ENCODE peak calls at places on chromosomes 5 and 9, in eight cellular contexts. One of them, this sample, is unnamed.

GRCh38 chr5:2756764-2757163 is 5.3 kb upstream of the IRX2 start:
- DNase-seq in ovary: no peak
- DNase-seq in activated CD4-positive, alpha-beta T cell treated with anti-CD3 and anti-CD28 coated beads, Interleukin-2, amount 50 U/mL, for 1 hour: no peak
- DNase-seq in midbrain: peak
- DNase-seq in NCI-H1092 treated with DMSO at 0.1 percent for 48 hours: peak
- DNase-seq in NCI-H2171 treated with DMSO at 0.1 percent for 48 hours: no peak
- DNase-seq in effector CD8-positive, alpha-beta T cell: no peak
- DNase-seq in MM.1S: no peak
- DNase-seq in this sample: no peak

GRCh38 chr5:56168066-56168478 is 65.1 kb downstream of the ANKRD55 start:
- DNase-seq in NCI-H1092 treated with DMSO at 0.1 percent for 48 hours: no peak
- DNase-seq in NCI-H2171 treated with DMSO at 0.1 percent for 48 hours: no peak
- DNase-seq in ovary: no peak
- DNase-seq in activated CD4-positive, alpha-beta T cell treated with anti-CD3 and anti-CD28 coated beads, Interleukin-2, amount 50 U/mL, for 1 hour: no peak
- DNase-seq in effector CD8-positive, alpha-beta T cell: no peak
- DNase-seq in midbrain: no peak
- DNase-seq in MM.1S: peak
- DNase-seq in this sample: no peak

GRCh38 chr5:39570418-39571027 is 145.7 kb upstream of the DAB2 start:
- DNase-seq in NCI-H1092 treated with DMSO at 0.1 percent for 48 hours: no peak
- DNase-seq in NCI-H2171 treated with DMSO at 0.1 percent for 48 hours: peak
- DNase-seq in ovary: no peak
- DNase-seq in midbrain: peak
- DNase-seq in activated CD4-positive, alpha-beta T cell treated with anti-CD3 and anti-CD28 coated beads, Interleukin-2, amount 50 U/mL, for 1 hour: no peak
- DNase-seq in MM.1S: peak
- DNase-seq in effector CD8-positive, alpha-beta T cell: no peak
- DNase-seq in this sample: peak

GRCh38 chr5:96716007-96716406 is 53.8 kb downstream of the CAST start:
- DNase-seq in ovary: no peak
- DNase-seq in NCI-H1092 treated with DMSO at 0.1 percent for 48 hours: no peak
- DNase-seq in midbrain: no peak
- DNase-seq in MM.1S: no peak
- DNase-seq in effector CD8-positive, alpha-beta T cell: no peak
- DNase-seq in activated CD4-positive, alpha-beta T cell treated with anti-CD3 and anti-CD28 coated beads, Interleukin-2, amount 50 U/mL, for 1 hour: no peak
- DNase-seq in NCI-H2171 treated with DMSO at 0.1 percent for 48 hours: no peak
- DNase-seq in this sample: peak

GRCh38 chr9:92620870-92621269 is 49.1 kb downstream of the IPPK start:
- DNase-seq in NCI-H1092 treated with DMSO at 0.1 percent for 48 hours: no peak
- DNase-seq in NCI-H2171 treated with DMSO at 0.1 percent for 48 hours: no peak
- DNase-seq in ovary: no peak
- DNase-seq in midbrain: no peak
- DNase-seq in effector CD8-positive, alpha-beta T cell: no peak
- DNase-seq in MM.1S: no peak
- DNase-seq in activated CD4-positive, alpha-beta T cell treated with anti-CD3 and anti-CD28 coated beads, Interleukin-2, amount 50 U/mL, for 1 hour: no peak
- DNase-seq in this sample: no peak

GRCh38 chr9:30039712-30040111 is 2344.7 kb upstream of the ACO1 start:
- DNase-seq in midbrain: no peak
- DNase-seq in NCI-H1092 treated with DMSO at 0.1 percent for 48 hours: peak
- DNase-seq in ovary: no peak
- DNase-seq in activated CD4-positive, alpha-beta T cell treated with anti-CD3 and anti-CD28 coated beads, Interleukin-2, amount 50 U/mL, for 1 hour: no peak
- DNase-seq in MM.1S: no peak
- DNase-seq in effector CD8-positive, alpha-beta T cell: no peak
- DNase-seq in NCI-H2171 treated with DMSO at 0.1 percent for 48 hours: peak
- DNase-seq in this sample: no peak

GRCh38 chr9:131734165-131734610 is 5.7 kb downstream of the RAPGEF1 start:
- DNase-seq in midbrain: no peak
- DNase-seq in effector CD8-positive, alpha-beta T cell: peak
- DNase-seq in activated CD4-positive, alpha-beta T cell treated with anti-CD3 and anti-CD28 coated beads, Interleukin-2, amount 50 U/mL, for 1 hour: peak
- DNase-seq in ovary: no peak
- DNase-seq in NCI-H2171 treated with DMSO at 0.1 percent for 48 hours: peak
- DNase-seq in MM.1S: peak
- DNase-seq in NCI-H1092 treated with DMSO at 0.1 percent for 48 hours: no peak
- DNase-seq in this sample: peak

GRCh38 chr5:160792281-160792680 is 59.7 kb downstream of the ATP10B start:
- DNase-seq in effector CD8-positive, alpha-beta T cell: no peak
- DNase-seq in ovary: no peak
- DNase-seq in NCI-H2171 treated with DMSO at 0.1 percent for 48 hours: no peak
- DNase-seq in NCI-H1092 treated with DMSO at 0.1 percent for 48 hours: no peak
- DNase-seq in midbrain: no peak
- DNase-seq in activated CD4-positive, alpha-beta T cell treated with anti-CD3 and anti-CD28 coated beads, Interleukin-2, amount 50 U/mL, for 1 hour: no peak
- DNase-seq in MM.1S: no peak
- DNase-seq in this sample: no peak

GRCh38 chr9:113516840-113517577 is 53.5 kb downstream of the RGS3 start:
- DNase-seq in ovary: no peak
- DNase-seq in NCI-H1092 treated with DMSO at 0.1 percent for 48 hours: no peak
- DNase-seq in effector CD8-positive, alpha-beta T cell: peak
- DNase-seq in MM.1S: peak
- DNase-seq in midbrain: no peak
- DNase-seq in NCI-H2171 treated with DMSO at 0.1 percent for 48 hours: no peak
- DNase-seq in activated CD4-positive, alpha-beta T cell treated with anti-CD3 and anti-CD28 coated beads, Interleukin-2, amount 50 U/mL, for 1 hour: peak
- DNase-seq in this sample: peak

GRCh38 chr9:137666950-137667670 is 48.3 kb downstream of the EHMT1 start:
- DNase-seq in effector CD8-positive, alpha-beta T cell: no peak
- DNase-seq in NCI-H2171 treated with DMSO at 0.1 percent for 48 hours: no peak
- DNase-seq in NCI-H1092 treated with DMSO at 0.1 percent for 48 hours: peak
- DNase-seq in activated CD4-positive, alpha-beta T cell treated with anti-CD3 and anti-CD28 coated beads, Interleukin-2, amount 50 U/mL, for 1 hour: no peak
- DNase-seq in MM.1S: peak
- DNase-seq in midbrain: peak
- DNase-seq in ovary: no peak
- DNase-seq in this sample: no peak

GRCh38 chr5:109563692-109564091 is 126.0 kb upstream of the MAN2A1 start:
- DNase-seq in NCI-H1092 treated with DMSO at 0.1 percent for 48 hours: no peak
- DNase-seq in NCI-H2171 treated with DMSO at 0.1 percent for 48 hours: no peak
- DNase-seq in MM.1S: no peak
- DNase-seq in midbrain: no peak
- DNase-seq in effector CD8-positive, alpha-beta T cell: no peak
- DNase-seq in ovary: no peak
- DNase-seq in activated CD4-positive, alpha-beta T cell treated with anti-CD3 and anti-CD28 coated beads, Interleukin-2, amount 50 U/mL, for 1 hour: no peak
- DNase-seq in this sample: no peak

GRCh38 chr9:31140316-31140715 is 1244.1 kb upstream of the ACO1 start:
- DNase-seq in NCI-H1092 treated with DMSO at 0.1 percent for 48 hours: peak
- DNase-seq in midbrain: peak
- DNase-seq in NCI-H2171 treated with DMSO at 0.1 percent for 48 hours: peak
- DNase-seq in activated CD4-positive, alpha-beta T cell treated with anti-CD3 and anti-CD28 coated beads, Interleukin-2, amount 50 U/mL, for 1 hour: no peak
- DNase-seq in MM.1S: peak
- DNase-seq in ovary: no peak
- DNase-seq in effector CD8-positive, alpha-beta T cell: no peak
- DNase-seq in this sample: no peak

GRCh38 chr9:97431549-97432143 is 19.8 kb downstream of the TDRD7 start:
- DNase-seq in MM.1S: no peak
- DNase-seq in midbrain: no peak
- DNase-seq in NCI-H2171 treated with DMSO at 0.1 percent for 48 hours: no peak
- DNase-seq in NCI-H1092 treated with DMSO at 0.1 percent for 48 hours: no peak
- DNase-seq in ovary: no peak
- DNase-seq in effector CD8-positive, alpha-beta T cell: no peak
- DNase-seq in activated CD4-positive, alpha-beta T cell treated with anti-CD3 and anti-CD28 coated beads, Interleukin-2, amount 50 U/mL, for 1 hour: no peak
- DNase-seq in this sample: no peak

GRCh38 chr9:128149951-128150593 is 819 bp downstream of the LCN2 start:
- DNase-seq in effector CD8-positive, alpha-beta T cell: no peak
- DNase-seq in midbrain: no peak
- DNase-seq in NCI-H1092 treated with DMSO at 0.1 percent for 48 hours: no peak
- DNase-seq in ovary: no peak
- DNase-seq in MM.1S: no peak
- DNase-seq in activated CD4-positive, alpha-beta T cell treated with anti-CD3 and anti-CD28 coated beads, Interleukin-2, amount 50 U/mL, for 1 hour: no peak
- DNase-seq in NCI-H2171 treated with DMSO at 0.1 percent for 48 hours: no peak
- DNase-seq in this sample: no peak

GRCh38 chr5:77855369-77855768 is 79.2 kb upstream of the TBCA start:
- DNase-seq in midbrain: no peak
- DNase-seq in ovary: no peak
- DNase-seq in NCI-H1092 treated with DMSO at 0.1 percent for 48 hours: no peak
- DNase-seq in effector CD8-positive, alpha-beta T cell: no peak
- DNase-seq in activated CD4-positive, alpha-beta T cell treated with anti-CD3 and anti-CD28 coated beads, Interleukin-2, amount 50 U/mL, for 1 hour: no peak
- DNase-seq in MM.1S: no peak
- DNase-seq in NCI-H2171 treated with DMSO at 0.1 percent for 48 hours: no peak
- DNase-seq in this sample: no peak

GRCh38 chr5:68922172-68922987 is 171.4 kb upstream of the SLC30A5 start:
- DNase-seq in NCI-H2171 treated with DMSO at 0.1 percent for 48 hours: no peak
- DNase-seq in activated CD4-positive, alpha-beta T cell treated with anti-CD3 and anti-CD28 coated beads, Interleukin-2, amount 50 U/mL, for 1 hour: no peak
- DNase-seq in NCI-H1092 treated with DMSO at 0.1 percent for 48 hours: no peak
- DNase-seq in ovary: no peak
- DNase-seq in MM.1S: no peak
- DNase-seq in effector CD8-positive, alpha-beta T cell: no peak
- DNase-seq in midbrain: no peak
- DNase-seq in this sample: no peak

GRCh38 chr5:149421372-149421685 is 42.2 kb upstream of the IL17B start:
- DNase-seq in MM.1S: no peak
- DNase-seq in NCI-H2171 treated with DMSO at 0.1 percent for 48 hours: no peak
- DNase-seq in effector CD8-positive, alpha-beta T cell: no peak
- DNase-seq in ovary: no peak
- DNase-seq in midbrain: no peak
- DNase-seq in activated CD4-positive, alpha-beta T cell treated with anti-CD3 and anti-CD28 coated beads, Interleukin-2, amount 50 U/mL, for 1 hour: no peak
- DNase-seq in NCI-H1092 treated with DMSO at 0.1 percent for 48 hours: no peak
- DNase-seq in this sample: no peak

GRCh38 chr5:130110333-130110732 is 206.1 kb downstream of the CHSY3 start:
- DNase-seq in midbrain: no peak
- DNase-seq in NCI-H2171 treated with DMSO at 0.1 percent for 48 hours: no peak
- DNase-seq in effector CD8-positive, alpha-beta T cell: no peak
- DNase-seq in MM.1S: peak
- DNase-seq in ovary: no peak
- DNase-seq in NCI-H1092 treated with DMSO at 0.1 percent for 48 hours: no peak
- DNase-seq in activated CD4-positive, alpha-beta T cell treated with anti-CD3 and anti-CD28 coated beads, Interleukin-2, amount 50 U/mL, for 1 hour: no peak
- DNase-seq in this sample: no peak

GRCh38 chr5:136089804-136090203 is 42.8 kb upstream of the SMAD5 start:
- DNase-seq in MM.1S: no peak
- DNase-seq in effector CD8-positive, alpha-beta T cell: no peak
- DNase-seq in NCI-H2171 treated with DMSO at 0.1 percent for 48 hours: no peak
- DNase-seq in NCI-H1092 treated with DMSO at 0.1 percent for 48 hours: no peak
- DNase-seq in ovary: peak
- DNase-seq in activated CD4-positive, alpha-beta T cell treated with anti-CD3 and anti-CD28 coated beads, Interleukin-2, amount 50 U/mL, for 1 hour: no peak
- DNase-seq in midbrain: no peak
- DNase-seq in this sample: no peak

GRCh38 chr5:65041296-65042158 is 272.8 kb downstream of the CWC27 start:
- DNase-seq in ovary: no peak
- DNase-seq in NCI-H2171 treated with DMSO at 0.1 percent for 48 hours: no peak
- DNase-seq in midbrain: no peak
- DNase-seq in activated CD4-positive, alpha-beta T cell treated with anti-CD3 and anti-CD28 coated beads, Interleukin-2, amount 50 U/mL, for 1 hour: no peak
- DNase-seq in effector CD8-positive, alpha-beta T cell: no peak
- DNase-seq in NCI-H1092 treated with DMSO at 0.1 percent for 48 hours: no peak
- DNase-seq in MM.1S: no peak
- DNase-seq in this sample: no peak

GRCh38 chr5:145244788-145245187 is 590.4 kb downstream of the PRELID2 start:
- DNase-seq in effector CD8-positive, alpha-beta T cell: no peak
- DNase-seq in NCI-H1092 treated with DMSO at 0.1 percent for 48 hours: no peak
- DNase-seq in ovary: no peak
- DNase-seq in midbrain: no peak
- DNase-seq in activated CD4-positive, alpha-beta T cell treated with anti-CD3 and anti-CD28 coated beads, Interleukin-2, amount 50 U/mL, for 1 hour: no peak
- DNase-seq in MM.1S: no peak
- DNase-seq in NCI-H2171 treated with DMSO at 0.1 percent for 48 hours: no peak
- DNase-seq in this sample: no peak

GRCh38 chr9:88835038-88835466 is 156.2 kb upstream of the S1PR3 start:
- DNase-seq in NCI-H1092 treated with DMSO at 0.1 percent for 48 hours: no peak
- DNase-seq in midbrain: no peak
- DNase-seq in effector CD8-positive, alpha-beta T cell: no peak
- DNase-seq in MM.1S: peak
- DNase-seq in NCI-H2171 treated with DMSO at 0.1 percent for 48 hours: no peak
- DNase-seq in activated CD4-positive, alpha-beta T cell treated with anti-CD3 and anti-CD28 coated beads, Interleukin-2, amount 50 U/mL, for 1 hour: no peak
- DNase-seq in ovary: no peak
- DNase-seq in this sample: peak

GRCh38 chr5:156259618-156260017 is 67.3 kb upstream of the SGCD start:
- DNase-seq in NCI-H1092 treated with DMSO at 0.1 percent for 48 hours: no peak
- DNase-seq in ovary: no peak
- DNase-seq in MM.1S: no peak
- DNase-seq in effector CD8-positive, alpha-beta T cell: no peak
- DNase-seq in NCI-H2171 treated with DMSO at 0.1 percent for 48 hours: peak
- DNase-seq in midbrain: no peak
- DNase-seq in activated CD4-positive, alpha-beta T cell treated with anti-CD3 and anti-CD28 coated beads, Interleukin-2, amount 50 U/mL, for 1 hour: no peak
- DNase-seq in this sample: no peak

GRCh38 chr5:138212828-138213160 is 329 bp downstream of the CDC23 start:
- DNase-seq in midbrain: no peak
- DNase-seq in MM.1S: peak
- DNase-seq in NCI-H1092 treated with DMSO at 0.1 percent for 48 hours: no peak
- DNase-seq in NCI-H2171 treated with DMSO at 0.1 percent for 48 hours: peak
- DNase-seq in ovary: no peak
- DNase-seq in effector CD8-positive, alpha-beta T cell: no peak
- DNase-seq in activated CD4-positive, alpha-beta T cell treated with anti-CD3 and anti-CD28 coated beads, Interleukin-2, amount 50 U/mL, for 1 hour: no peak
- DNase-seq in this sample: no peak

GRCh38 chr9:81529556-81530193 is 159.7 kb downstream of the TLE1 start:
- DNase-seq in NCI-H2171 treated with DMSO at 0.1 percent for 48 hours: no peak
- DNase-seq in midbrain: no peak
- DNase-seq in ovary: no peak
- DNase-seq in MM.1S: no peak
- DNase-seq in activated CD4-positive, alpha-beta T cell treated with anti-CD3 and anti-CD28 coated beads, Interleukin-2, amount 50 U/mL, for 1 hour: no peak
- DNase-seq in effector CD8-positive, alpha-beta T cell: no peak
- DNase-seq in NCI-H1092 treated with DMSO at 0.1 percent for 48 hours: no peak
- DNase-seq in this sample: no peak

GRCh38 chr5:99004960-99005359 is 76.2 kb upstream of the CHD1 start:
- DNase-seq in NCI-H1092 treated with DMSO at 0.1 percent for 48 hours: no peak
- DNase-seq in NCI-H2171 treated with DMSO at 0.1 percent for 48 hours: no peak
- DNase-seq in ovary: no peak
- DNase-seq in effector CD8-positive, alpha-beta T cell: no peak
- DNase-seq in activated CD4-positive, alpha-beta T cell treated with anti-CD3 and anti-CD28 coated beads, Interleukin-2, amount 50 U/mL, for 1 hour: no peak
- DNase-seq in MM.1S: no peak
- DNase-seq in midbrain: no peak
- DNase-seq in this sample: peak

GRCh38 chr9:92035146-92035545 is 80.1 kb downstream of the SPTLC1 start:
- DNase-seq in effector CD8-positive, alpha-beta T cell: no peak
- DNase-seq in activated CD4-positive, alpha-beta T cell treated with anti-CD3 and anti-CD28 coated beads, Interleukin-2, amount 50 U/mL, for 1 hour: no peak
- DNase-seq in midbrain: no peak
- DNase-seq in MM.1S: no peak
- DNase-seq in NCI-H1092 treated with DMSO at 0.1 percent for 48 hours: no peak
- DNase-seq in NCI-H2171 treated with DMSO at 0.1 percent for 48 hours: no peak
- DNase-seq in ovary: no peak
- DNase-seq in this sample: no peak

GRCh38 chr5:98454904-98455303 is 318.6 kb upstream of the RGMB start:
- DNase-seq in effector CD8-positive, alpha-beta T cell: no peak
- DNase-seq in NCI-H2171 treated with DMSO at 0.1 percent for 48 hours: no peak
- DNase-seq in midbrain: no peak
- DNase-seq in MM.1S: no peak
- DNase-seq in NCI-H1092 treated with DMSO at 0.1 percent for 48 hours: peak
- DNase-seq in ovary: no peak
- DNase-seq in activated CD4-positive, alpha-beta T cell treated with anti-CD3 and anti-CD28 coated beads, Interleukin-2, amount 50 U/mL, for 1 hour: no peak
- DNase-seq in this sample: no peak

GRCh38 chr5:43560128-43560527 is 3.3 kb upstream of the PAIP1 start:
- DNase-seq in effector CD8-positive, alpha-beta T cell: no peak
- DNase-seq in activated CD4-positive, alpha-beta T cell treated with anti-CD3 and anti-CD28 coated beads, Interleukin-2, amount 50 U/mL, for 1 hour: no peak
- DNase-seq in MM.1S: no peak
- DNase-seq in ovary: no peak
- DNase-seq in NCI-H1092 treated with DMSO at 0.1 percent for 48 hours: no peak
- DNase-seq in NCI-H2171 treated with DMSO at 0.1 percent for 48 hours: peak
- DNase-seq in midbrain: no peak
- DNase-seq in this sample: no peak

GRCh38 chr5:3325206-3325605 is 270.4 kb upstream of the IRX1 start:
- DNase-seq in midbrain: no peak
- DNase-seq in activated CD4-positive, alpha-beta T cell treated with anti-CD3 and anti-CD28 coated beads, Interleukin-2, amount 50 U/mL, for 1 hour: no peak
- DNase-seq in MM.1S: no peak
- DNase-seq in effector CD8-positive, alpha-beta T cell: no peak
- DNase-seq in NCI-H2171 treated with DMSO at 0.1 percent for 48 hours: no peak
- DNase-seq in ovary: no peak
- DNase-seq in NCI-H1092 treated with DMSO at 0.1 percent for 48 hours: peak
- DNase-seq in this sample: no peak

GRCh38 chr5:177531209-177531940 is 14.6 kb upstream of the DDX41 start:
- DNase-seq in ovary: no peak
- DNase-seq in NCI-H1092 treated with DMSO at 0.1 percent for 48 hours: no peak
- DNase-seq in midbrain: no peak
- DNase-seq in effector CD8-positive, alpha-beta T cell: no peak
- DNase-seq in MM.1S: no peak
- DNase-seq in NCI-H2171 treated with DMSO at 0.1 percent for 48 hours: no peak
- DNase-seq in activated CD4-positive, alpha-beta T cell treated with anti-CD3 and anti-CD28 coated beads, Interleukin-2, amount 50 U/mL, for 1 hour: no peak
- DNase-seq in this sample: no peak

GRCh38 chr5:174614500-174615135 is 109.8 kb upstream of the MSX2 start:
- DNase-seq in effector CD8-positive, alpha-beta T cell: no peak
- DNase-seq in ovary: no peak
- DNase-seq in activated CD4-positive, alpha-beta T cell treated with anti-CD3 and anti-CD28 coated beads, Interleukin-2, amount 50 U/mL, for 1 hour: no peak
- DNase-seq in NCI-H1092 treated with DMSO at 0.1 percent for 48 hours: no peak
- DNase-seq in NCI-H2171 treated with DMSO at 0.1 percent for 48 hours: no peak
- DNase-seq in MM.1S: no peak
- DNase-seq in midbrain: no peak
- DNase-seq in this sample: no peak

GRCh38 chr9:111305914-111306313 is 24.1 kb downstream of the OR2K2 start:
- DNase-seq in NCI-H2171 treated with DMSO at 0.1 percent for 48 hours: no peak
- DNase-seq in ovary: no peak
- DNase-seq in MM.1S: no peak
- DNase-seq in activated CD4-positive, alpha-beta T cell treated with anti-CD3 and anti-CD28 coated beads, Interleukin-2, amount 50 U/mL, for 1 hour: no peak
- DNase-seq in NCI-H1092 treated with DMSO at 0.1 percent for 48 hours: no peak
- DNase-seq in effector CD8-positive, alpha-beta T cell: no peak
- DNase-seq in midbrain: no peak
- DNase-seq in this sample: no peak

GRCh38 chr9:8858250-8859161 is 1058.9 kb upstream of the DMAC1 start:
- DNase-seq in NCI-H2171 treated with DMSO at 0.1 percent for 48 hours: no peak
- DNase-seq in effector CD8-positive, alpha-beta T cell: no peak
- DNase-seq in midbrain: no peak
- DNase-seq in NCI-H1092 treated with DMSO at 0.1 percent for 48 hours: no peak
- DNase-seq in ovary: peak
- DNase-seq in activated CD4-positive, alpha-beta T cell treated with anti-CD3 and anti-CD28 coated beads, Interleukin-2, amount 50 U/mL, for 1 hour: no peak
- DNase-seq in MM.1S: no peak
- DNase-seq in this sample: no peak